ENCODE peak calls at places on chromosomes 1 and 21, in five cellular contexts. O is KG1; E is omental fat pad; T is stimulated activated CD4-positive, alpha-beta T cell treated with anti-CD3 and anti-CD28 coated beads, Interleukin-4, amount 100 ng/mL, for 1 hour; Q is T-helper 2 cell. K is an unnamed sample.

GRCh38 chr1:61480273-61480672 is 244.7 kb downstream of the TM2D1 start:
- DNase-seq in O (no peak), E (no peak), T (no peak), Q (no peak), K (no peak)

GRCh38 chr1:33324677-33325417 is 3.9 kb upstream of the A3GALT2 start:
- DNase-seq in O (no peak), E (no peak), T (no peak), Q (no peak), K (no peak)

GRCh38 chr1:163056832-163057231 is 12.3 kb upstream of the RGS4 start:
- DNase-seq in O (no peak), E (no peak), T (no peak), Q (no peak), K (no peak)

GRCh38 chr1:86965012-86965826 is 50.8 kb downstream of the HS2ST1 start:
- DNase-seq in O (no peak), E (no peak), T (no peak), Q (no peak), K (no peak)

GRCh38 chr1:4656533-4657140 is 2.2 kb downstream of the AJAP1 start:
- DNase-seq in O (no peak), E (no peak), T (no peak), Q (no peak), K (no peak)

GRCh38 chr1:118982816-118983557 is 5.2 kb downstream of the TBX15 start:
- DNase-seq in O (no peak), E (no peak), T (no peak), Q (no peak), K (no peak)

GRCh38 chr1:3163356-3163755 is 94.4 kb downstream of the PRDM16 start:
- DNase-seq in O (no peak), E (no peak), T (no peak), Q (no peak), K (no peak)

GRCh38 chr1:86692636-86693035 is 11.7 kb upstream of the SH3GLB1 start:
- DNase-seq in O (no peak), E (no peak), T (no peak), Q (no peak), K (no peak)

GRCh38 chr1:175252561-175252960 is 60.0 kb upstream of the KIAA0040 start:
- DNase-seq in O (no peak), E (no peak), T (no peak), Q (no peak), K (no peak)

GRCh38 chr1:214923516-214923915 is 159.0 kb upstream of the KCNK2 start:
- DNase-seq in O (no peak), E (no peak), T (no peak), Q (no peak), K (no peak)

GRCh38 chr1:84611796-84612195 is 37.6 kb upstream of the CTBS start:
- DNase-seq in O (no peak), E (no peak), T (no peak), Q (no peak), K (no peak)

GRCh38 chr1:107820797-107821196 is 144.2 kb downstream of the VAV3 start:
- DNase-seq in O (no peak), E (no peak), T (no peak), Q (no peak), K (no peak)

GRCh38 chr1:161730050-161730564 is 8.8 kb downstream of the FCRLB start:
- DNase-seq in O (no peak), E (no peak), T (peak), Q (no peak), K (no peak)

GRCh38 chr1:59354754-59355337 is 58.0 kb downstream of the FGGY start:
- DNase-seq in O (no peak), E (no peak), T (no peak), Q (no peak), K (no peak)

GRCh38 chr1:170495006-170495405 is 37.0 kb upstream of the GORAB start:
- DNase-seq in O (no peak), E (no peak), T (no peak), Q (no peak), K (no peak)

GRCh38 chr1:224219612-224220011 is 36.6 kb downstream of the DEGS1 start:
- DNase-seq in O (no peak), E (no peak), T (no peak), Q (no peak), K (no peak)

GRCh38 chr1:235741294-235741693 is 91.7 kb upstream of the GNG4 start:
- DNase-seq in O (no peak), E (no peak), T (no peak), Q (no peak), K (no peak)

GRCh38 chr1:39896909-39897685 is 4.6 kb downstream of the MYCL start:
- DNase-seq in O (no peak), E (no peak), T (no peak), Q (no peak), K (no peak)

GRCh38 chr1:116290085-116290670 is 82.9 kb upstream of the ATP1A1 start:
- DNase-seq in O (no peak), E (no peak), T (no peak), Q (no peak), K (no peak)

GRCh38 chr21:37748351-37748750 is 167.9 kb downstream of the KCNJ6 start:
- DNase-seq in O (no peak), E (no peak), T (no peak), Q (no peak), K (no peak)

GRCh38 chr1:22142315-22143064 is 407 bp downstream of the WNT4 start:
- DNase-seq in O (no peak), E (no peak), T (no peak), Q (no peak), K (no peak)

GRCh38 chr1:242872521-242872920 is 348.0 kb upstream of the PLD5 start:
- DNase-seq in O (no peak), E (no peak), T (no peak), Q (no peak), K (no peak)

GRCh38 chr1:91803133-91803532 is 82.8 kb downstream of the TGFBR3 start:
- DNase-seq in O (no peak), E (no peak), T (no peak), Q (no peak), K (no peak)

GRCh38 chr1:31739281-31739853 is 24.8 kb downstream of the ADGRB2 start:
- DNase-seq in O (no peak), E (no peak), T (peak), Q (peak), K (no peak)

GRCh38 chr1:99644302-99645004 is 1.5 kb upstream of the PALMD start:
- DNase-seq in O (no peak), E (no peak), T (no peak), Q (no peak), K (no peak)

GRCh38 chr1:37999434-38000232 is 5.7 kb downstream of the FHL3 start:
- DNase-seq in O (peak), E (no peak), T (no peak), Q (no peak), K (peak)

GRCh38 chr1:38527373-38527966 is 332.1 kb downstream of the RRAGC start:
- DNase-seq in O (no peak), E (no peak), T (peak), Q (no peak), K (no peak)

GRCh38 chr1:92538048-92538412 is 51.3 kb upstream of the GFI1 start:
- DNase-seq in O (no peak), E (no peak), T (no peak), Q (no peak), K (no peak)

GRCh38 chr1:110309768-110310167 is 29.4 kb upstream of the RBM15 start:
- DNase-seq in O (no peak), E (no peak), T (no peak), Q (no peak), K (no peak)

GRCh38 chr1:65958561-65959350 is 166.1 kb downstream of the PDE4B start:
- DNase-seq in O (peak), E (no peak), T (peak), Q (no peak), K (no peak)

GRCh38 chr1:53325326-53326087 is 2.4 kb downstream of the LRP8 start:
- DNase-seq in O (no peak), E (no peak), T (no peak), Q (no peak), K (no peak)

GRCh38 chr1:25099343-25099951 is 132.9 kb downstream of the SYF2 start:
- DNase-seq in O (peak), E (no peak), T (no peak), Q (no peak), K (peak)

GRCh38 chr1:47523812-47524170 is 85.9 kb downstream of the FOXD2 start:
- DNase-seq in O (no peak), E (no peak), T (no peak), Q (no peak), K (no peak)

GRCh38 chr1:20615946-20616345 is 17.3 kb upstream of the PINK1 start:
- DNase-seq in O (no peak), E (no peak), T (no peak), Q (no peak), K (no peak)

GRCh38 chr1:230849451-230850194 is 18.7 kb downstream of the C1orf198 start:
- DNase-seq in O (no peak), E (no peak), T (no peak), Q (no peak), K (no peak)

GRCh38 chr21:37063433-37063832 is 9.4 kb downstream of the PIGP start:
- DNase-seq in O (no peak), E (no peak), T (no peak), Q (no peak), K (no peak)